ENCODE peak calls at places on chromosomes 11 and 22, in four cellular contexts. Y is HFF-Myc, C is IMR-90, Q is spleen. K is an unnamed sample.

GRCh38 chr22:30472994-30473720 is 1.3 kb upstream of the SEC14L3 start:
- DNase-seq in Y (no peak), C (no peak), Q (no peak), K (no peak)

GRCh38 chr22:27537481-27537891 is 264.1 kb downstream of the MN1 start:
- DNase-seq in Y (no peak), C (no peak), Q (peak; percentile 35), K (no peak)

GRCh38 chr11:69272961-69273461 is 20.9 kb upstream of the MYEOV start:
- DNase-seq in Y (no peak), C (no peak), Q (peak; percentile 54), K (no peak)

GRCh38 chr11:96391698-96392307 is 2.0 kb downstream of the JRKL start:
- DNase-seq in Y (no peak), C (no peak), Q (no peak), K (no peak)

GRCh38 chr11:115286614-115287013 is 217.6 kb downstream of the CADM1 start:
- DNase-seq in Y (no peak), C (no peak), Q (no peak), K (no peak)

GRCh38 chr11:134120921-134121526 is 52.2 kb downstream of the JAM3 start:
- DNase-seq in Y (no peak), C (peak; percentile 52), Q (no peak), K (peak; percentile 25)

GRCh38 chr22:19996694-19997384 is 19.8 kb downstream of the ARVCF start:
- DNase-seq in Y (no peak), C (no peak), Q (peak; percentile 56), K (no peak)

GRCh38 chr11:27913650-27914049 is 194.3 kb downstream of the KIF18A start:
- DNase-seq in Y (no peak), C (peak; percentile 85), Q (no peak), K (peak; percentile 47)

GRCh38 chr11:85663080-85663729 is 1.7 kb downstream of the CREBZF start:
- DNase-seq in Y (no peak), C (no peak), Q (no peak), K (no peak)

GRCh38 chr11:120867988-120868387 is 155.9 kb upstream of the TBCEL start:
- DNase-seq in Y (no peak), C (no peak), Q (no peak), K (no peak)

GRCh38 chr11:119195680-119196079 is 10.4 kb downstream of the NHERF4 start:
- DNase-seq in Y (no peak), C (peak; percentile 58), Q (peak; percentile 74), K (peak; percentile 66)

GRCh38 chr11:61495801-61496601 is 12.5 kb upstream of the LRRC10B start:
- DNase-seq in Y (no peak), C (peak; percentile 61), Q (no peak), K (no peak)

GRCh38 chr11:1148752-1149180 is 9.0 kb upstream of the MUC5AC start:
- DNase-seq in Y (no peak), C (no peak), Q (no peak), K (no peak)

GRCh38 chr11:35245786-35246185 is 106.8 kb downstream of the CD44 start:
- DNase-seq in Y (no peak), C (no peak), Q (no peak), K (no peak)
- TF ChIP-seq CTCF in Y (no peak), C (no peak), Q (no peak), K (no peak)

GRCh38 chr22:36979511-36979910 is 39.7 kb downstream of the TST start:
- DNase-seq in Y (no peak), C (no peak), Q (no peak), K (no peak)

GRCh38 chr22:36981247-36981775 is 37.9 kb downstream of the TST start:
- DNase-seq in Y (no peak), C (no peak), Q (no peak), K (no peak)

GRCh38 chr22:36979016-36979415 is 40.2 kb downstream of the TST start:
- DNase-seq in Y (no peak), C (no peak), Q (no peak), K (no peak)

GRCh38 chr22:36977947-36978660 is 41.1 kb downstream of the TST start:
- DNase-seq in Y (peak; percentile 56), C (peak; percentile 76), Q (peak; percentile 97), K (peak; percentile 74)

DNA sequence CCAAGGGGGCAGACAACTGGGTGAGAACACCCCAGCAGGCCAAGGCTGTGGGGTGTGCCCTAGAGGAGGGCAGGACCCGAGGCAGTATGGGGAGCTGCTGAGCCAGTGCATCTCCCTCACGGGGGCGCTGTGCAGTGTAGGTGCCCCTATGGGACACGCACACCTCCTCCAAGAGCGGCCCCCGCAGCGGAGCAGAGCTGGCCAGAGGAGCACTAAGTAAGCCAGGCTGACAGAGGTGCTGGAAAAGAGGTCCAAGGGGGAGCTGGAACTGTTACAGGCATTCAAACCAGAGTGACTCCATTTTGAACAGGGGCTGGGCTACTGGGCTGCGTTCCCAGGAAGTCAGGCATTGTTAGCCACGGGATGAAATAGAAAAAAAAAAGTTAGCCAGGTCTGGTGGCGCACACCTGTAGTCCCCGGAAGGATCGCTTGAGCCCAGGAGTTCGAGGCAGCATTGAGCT is 41.8 kb downstream of the TST start:
- DNase-seq in Y (no peak), C (peak; percentile 9), Q (peak; percentile 94), K (peak; percentile 31)
- TF ChIP-seq CTCF in Y (peak; percentile 43), C (peak; percentile 36), Q (peak; percentile 53), K (peak; percentile 63)

GRCh38 chr11:108732395-108732794 is 67.5 kb downstream of the DDX10 start:
- DNase-seq in Y (no peak), C (no peak), Q (no peak), K (no peak)

GRCh38 chr11:108733479-108734116 is 68.7 kb downstream of the DDX10 start:
- DNase-seq in Y (peak; percentile 50), C (peak; percentile 62), Q (no peak), K (peak; percentile 38)

DNA sequence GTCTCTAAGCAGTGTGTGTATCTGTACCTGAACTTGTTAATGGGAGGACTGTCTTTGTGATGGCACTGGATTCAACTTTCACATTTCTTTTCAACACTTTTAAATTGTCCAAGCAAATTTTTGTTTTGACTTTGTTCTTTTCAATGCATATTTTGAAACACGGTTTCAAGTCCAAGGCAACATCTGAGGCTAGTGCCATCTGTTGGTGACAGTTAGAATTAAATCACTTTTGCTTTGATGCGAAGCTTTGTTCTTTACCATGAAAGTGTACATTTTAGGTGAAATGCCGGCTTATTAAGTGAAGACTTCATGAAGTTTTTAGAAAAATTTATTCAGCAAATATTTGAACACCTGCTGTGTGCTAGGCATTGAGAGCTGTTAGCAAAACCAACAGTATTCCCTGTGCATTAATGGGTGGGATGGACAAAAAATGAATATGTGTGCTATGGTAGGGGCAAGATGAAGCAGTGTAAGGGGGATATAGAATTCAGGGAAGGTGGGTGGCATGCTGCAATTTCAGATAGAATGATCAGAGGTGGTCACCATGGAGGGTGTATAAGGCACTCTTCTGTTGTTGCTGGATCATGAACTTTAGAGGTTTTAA is 70.2 kb downstream of the DDX10 start:
- DNase-seq in Y (no peak), C (peak; percentile 19), Q (no peak), K (no peak)
- TF ChIP-seq CTCF in Y (peak; percentile 40), C (peak; percentile 39), Q (peak; percentile 40), K (peak; percentile 78)

GRCh38 chr11:6604081-6604626 is 580 bp downstream of the ILK start:
- DNase-seq in Y (peak; percentile 52), C (peak; percentile 70), Q (peak; percentile 89), K (peak; percentile 67)
- TF ChIP-seq CTCF in Y (no peak), C (peak; percentile 29), Q (no peak), K (peak; percentile 37)

GRCh38 chr11:117519170-117519569 is 191.5 kb downstream of the CEP164 start:
- DNase-seq in Y (no peak), C (no peak), Q (no peak), K (no peak)
- TF ChIP-seq CTCF in Y (no peak), C (no peak), Q (no peak), K (no peak)

GRCh38 chr22:22855617-22856308 is 31.9 kb upstream of the IGLL5 start:
- DNase-seq in Y (no peak), C (no peak), Q (no peak), K (no peak)
- TF ChIP-seq CTCF in Y (peak; percentile 71), C (peak; percentile 46), Q (peak; percentile 68), K (peak; percentile 77)

DNA sequence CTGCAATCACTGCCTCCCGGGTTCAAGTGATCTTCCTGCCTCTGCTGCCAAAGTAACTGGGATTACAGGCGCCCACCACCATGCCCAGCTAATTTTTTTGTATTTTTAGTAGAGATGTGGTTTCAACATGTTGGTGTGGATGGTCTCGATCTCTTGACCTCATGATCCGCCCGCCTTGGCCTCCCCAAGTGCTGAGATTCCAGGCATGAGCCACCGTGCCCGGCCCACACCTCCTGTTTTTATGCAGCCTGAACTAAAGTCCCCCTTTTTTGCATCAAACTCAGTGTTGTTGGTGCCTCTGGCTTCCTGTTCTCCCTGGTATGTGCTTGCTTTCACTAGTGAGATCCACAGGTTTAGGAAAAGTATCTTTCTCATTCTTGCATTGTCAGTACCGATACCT is 4.2 kb downstream of the TBC1D22A start:
- DNase-seq in Y (no peak), C (no peak), Q (peak; percentile 17), K (no peak)
- TF ChIP-seq CTCF in Y (no peak), C (no peak), Q (no peak), K (no peak)

GRCh38 chr11:14358729-14359439 is at the start of gene RRAS2:
- DNase-seq in Y (no peak), C (peak; percentile 65), Q (peak; percentile 94), K (peak; percentile 52)
- TF ChIP-seq CTCF in Y (no peak), C (peak; percentile 11), Q (peak; percentile 25), K (peak; percentile 32)

GRCh38 chr22:45542001-45542520 is 39.4 kb downstream of the FBLN1 start:
- DNase-seq in Y (no peak), C (no peak), Q (no peak), K (no peak)
- TF ChIP-seq CTCF in Y (no peak), C (no peak), Q (no peak), K (no peak)

GRCh38 chr11:66467756-66468155 is 1.1 kb downstream of the PELI3 start:
- DNase-seq in Y (no peak), C (no peak), Q (peak; percentile 81), K (no peak)

GRCh38 chr11:66466225-66467033 is at the start of gene PELI3:
- DNase-seq in Y (peak; percentile 52), C (peak; percentile 88), Q (peak; percentile 98), K (peak; percentile 79)

GRCh38 chr11:66465371-66466224 is 1.1 kb upstream of the PELI3 start:
- DNase-seq in Y (no peak), C (no peak), Q (no peak), K (no peak)

GRCh38 chr11:66468691-66469090 is 2.0 kb downstream of the PELI3 start:
- DNase-seq in Y (no peak), C (no peak), Q (no peak), K (no peak)

DNA sequence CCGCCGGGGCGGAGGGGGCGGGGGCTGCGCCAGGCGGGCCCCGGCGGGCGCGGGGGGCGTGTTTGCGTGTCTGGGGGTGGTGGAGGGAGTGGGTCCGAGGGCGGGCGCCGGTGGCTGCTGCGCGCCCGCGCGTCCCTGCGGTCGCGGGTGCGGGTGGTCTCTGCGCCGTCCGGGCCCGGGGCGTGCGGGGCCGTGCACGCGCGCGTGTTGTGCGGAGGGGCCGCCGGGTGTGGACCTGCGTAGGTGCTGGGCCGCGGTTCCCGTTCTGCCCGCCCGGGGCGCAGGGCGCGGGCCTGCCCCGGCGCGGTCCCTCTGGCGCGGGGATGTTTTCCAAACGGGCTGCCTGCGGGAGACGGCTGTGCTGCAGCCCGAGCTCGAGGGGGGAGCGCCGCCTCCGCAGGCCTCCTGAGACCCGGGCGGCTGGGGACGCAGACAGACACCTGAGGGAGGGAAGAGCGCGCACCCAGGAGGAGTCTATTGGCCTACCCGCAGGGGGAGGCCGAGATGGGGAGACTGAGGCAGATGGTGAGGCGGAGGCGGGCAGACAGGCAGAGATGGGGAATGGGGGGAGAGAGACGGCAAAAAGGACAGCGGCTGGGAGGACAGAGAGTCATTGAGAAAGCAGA is 442 bp downstream of the PELI3 start:
- DNase-seq in Y (no peak), C (peak; percentile 15), Q (no peak), K (no peak)
- TF ChIP-seq CTCF in Y (no peak), C (peak; percentile 30), Q (peak; percentile 24), K (peak; percentile 48)

K was measured in HFFc6.